ENCODE peak calls at places on chromosomes 11 and 22, in four cellular contexts. T is IMR-90, I is GM12878, B is K562. R is an unnamed sample.

GRCh38 chr11:61054513-61054912 is 47.8 kb upstream of the CD5 start:
- DNase-seq in B (no peak), T (no peak), I (no peak), R (no peak)

GRCh38 chr11:2700415-2701211 is 819 bp upstream of the KCNQ1OT1 start:
- DNase-seq in T (no peak), B (peak; percentile 76), I (peak; percentile 13), R (peak; percentile 26)

GRCh38 chr11:132941024-132941646 is 591.2 kb downstream of the OPCML start:
- DNase-seq in I (no peak), T (peak; percentile 43), B (peak; percentile 31), R (peak; percentile 19)

GRCh38 chr11:17734986-17735822 is 623 bp downstream of the KCNC1 start:
- DNase-seq in I (no peak), B (peak; percentile 68), T (peak; percentile 69), R (peak; percentile 66)

GRCh38 chr22:49724893-49725489 is 102.7 kb downstream of the BRD1 start:
- DNase-seq in B (peak; percentile 79), T (peak; percentile 20), I (no peak), R (peak; percentile 52)

GRCh38 chr22:37549704-37550059 is 10.6 kb upstream of the CDC42EP1 start:
- DNase-seq in T (peak; percentile 50), B (no peak), I (no peak), R (peak; percentile 86)

GRCh38 chr22:39431216-39431801 is 25.5 kb upstream of the MGAT3 start:
- DNase-seq in T (no peak), I (no peak), B (no peak), R (no peak)

GRCh38 chr22:37425800-37426531 is 1.3 kb downstream of the ELFN2 start:
- DNase-seq in I (no peak), T (peak; percentile 45), B (no peak), R (peak; percentile 7)

GRCh38 chr11:10930961-10931760 is 73.3 kb upstream of the ZBED5 start:
- DNase-seq in B (peak; percentile 47), I (no peak), T (peak; percentile 76), R (peak; percentile 80)

GRCh38 chr22:37827056-37827455 is 3.9 kb downstream of the GALR3 start:
- DNase-seq in B (no peak), I (no peak), T (no peak), R (no peak)

GRCh38 chr11:27963370-27963769 is 144.6 kb downstream of the KIF18A start:
- DNase-seq in I (no peak), T (no peak), B (no peak), R (no peak)

GRCh38 chr22:30423296-30423958 is 2.1 kb upstream of the MTFP1 start:
- DNase-seq in I (no peak), T (no peak), B (peak; percentile 56), R (no peak)

GRCh38 chr11:127815316-127815715 is 772.0 kb downstream of the ETS1 start:
- DNase-seq in B (no peak), I (no peak), T (no peak), R (no peak)

GRCh38 chr11:64396079-64396591 is 37.2 kb downstream of the RPS6KA4 start:
- DNase-seq in T (no peak), B (no peak), I (no peak), R (no peak)

GRCh38 chr11:63892233-63892632 is 24.7 kb downstream of the RCOR2 start:
- DNase-seq in T (peak; percentile 57), B (no peak), I (no peak), R (no peak)

GRCh38 chr22:20013382-20013871 is 3.2 kb downstream of the ARVCF start:
- DNase-seq in T (peak; percentile 47), I (no peak), B (peak; percentile 87), R (peak; percentile 67)

GRCh38 chr22:39463931-39464390 is 7.1 kb downstream of the MGAT3 start:
- DNase-seq in T (no peak), I (no peak), B (no peak), R (no peak)

GRCh38 chr11:32143378-32143777 is 52.5 kb downstream of the RCN1 start:
- DNase-seq in T (no peak), I (no peak), B (no peak), R (no peak)

GRCh38 chr22:40000171-40000570 is 5.4 kb downstream of the FAM83F start:
- DNase-seq in I (no peak), T (no peak), B (no peak), R (no peak)

GRCh38 chr22:32720924-32721323 is 80.6 kb upstream of the TIMP3 start:
- DNase-seq in I (no peak), B (no peak), T (peak; percentile 62), R (no peak)

GRCh38 chr11:75334976-75335375 is 16.5 kb downstream of the ARRB1 start:
- DNase-seq in T (no peak), B (no peak), I (no peak), R (no peak)

GRCh38 chr22:44537016-44537936 is 39.2 kb upstream of the RTL6 start:
- DNase-seq in I (no peak), T (no peak), B (no peak), R (no peak)
- TF ChIP-seq FOS in I (no peak), T (no peak), B (no peak), R (no peak)

GRCh38 chr11:110032257-110032656 is 60.9 kb upstream of the ZC3H12C start:
- DNase-seq in T (no peak), B (no peak), I (no peak), R (no peak)
- TF ChIP-seq FOS in T (no peak), B (no peak), I (no peak), R (no peak)

GRCh38 chr11:46048198-46048597 is 73.1 kb downstream of the PHF21A start:
- DNase-seq in B (no peak), T (no peak), I (no peak), R (no peak)

GRCh38 chr11:46049325-46049860 is 71.9 kb downstream of the PHF21A start:
- DNase-seq in B (no peak), T (no peak), I (no peak), R (no peak)

GRCh38 chr11:46039990-46040389 is 81.3 kb downstream of the PHF21A start:
- DNase-seq in B (no peak), T (peak; percentile 69), I (no peak), R (no peak)

GRCh38 chr11:46047520-46047919 is 73.7 kb downstream of the PHF21A start:
- DNase-seq in I (no peak), T (no peak), B (no peak), R (no peak)

GRCh38 chr11:46044601-46045000 is 76.7 kb downstream of the PHF21A start:
- DNase-seq in T (no peak), B (no peak), I (no peak), R (no peak)
- TF ChIP-seq FOS in T (no peak), B (no peak), I (no peak), R (no peak)

GRCh38 chr22:36017661-36018091 is 10.9 kb downstream of the RBFOX2 start:
- DNase-seq in T (no peak), I (peak; percentile 68), B (no peak), R (no peak)
- TF ChIP-seq FOS in T (no peak), I (no peak), B (no peak), R (no peak)